ENCODE peak calls at places on chromosomes 3 and 15, in four cellular contexts. One of them, this sample, is unnamed.

GRCh38 chr15:83746231-83746630 is 92.3 kb downstream of the ADAMTSL3 start:
- DNase-seq in esophagus muscularis mucosa: no peak
- DNase-seq in astrocyte of the spinal cord: no peak
- DNase-seq in GM06990: no peak
- DNase-seq in this sample: no peak

GRCh38 chr3:186369217-186369616 is 7.2 kb upstream of the DGKG start:
- DNase-seq in astrocyte of the spinal cord: no peak
- DNase-seq in GM06990: no peak
- DNase-seq in esophagus muscularis mucosa: no peak
- DNase-seq in this sample: no peak

GRCh38 chr15:61118885-61119284 is 110.2 kb downstream of the RORA start:
- DNase-seq in GM06990: no peak
- DNase-seq in astrocyte of the spinal cord: no peak
- DNase-seq in esophagus muscularis mucosa: peak; percentile 79
- DNase-seq in this sample: no peak

GRCh38 chr3:107555359-107555758 is 32.6 kb downstream of the BBX start:
- DNase-seq in GM06990: no peak
- DNase-seq in esophagus muscularis mucosa: no peak
- DNase-seq in astrocyte of the spinal cord: no peak
- DNase-seq in this sample: no peak

GRCh38 chr3:133474251-133474801 is 74.5 kb downstream of the BFSP2 start:
- DNase-seq in GM06990: no peak
- DNase-seq in astrocyte of the spinal cord: peak; percentile 69
- DNase-seq in esophagus muscularis mucosa: no peak
- DNase-seq in this sample: no peak

GRCh38 chr3:177236704-177237103 is 39.4 kb upstream of the TBL1XR1 start:
- DNase-seq in esophagus muscularis mucosa: no peak
- DNase-seq in GM06990: no peak
- DNase-seq in astrocyte of the spinal cord: no peak
- DNase-seq in this sample: no peak

GRCh38 chr3:45321607-45322391 is 66.6 kb upstream of the LARS2 start:
- DNase-seq in esophagus muscularis mucosa: no peak
- DNase-seq in GM06990: no peak
- DNase-seq in astrocyte of the spinal cord: no peak
- DNase-seq in this sample: no peak

GRCh38 chr3:10047876-10048275 is 21.6 kb downstream of the FANCD2 start:
- DNase-seq in astrocyte of the spinal cord: no peak
- DNase-seq in GM06990: no peak
- DNase-seq in esophagus muscularis mucosa: no peak
- DNase-seq in this sample: no peak

GRCh38 chr3:125257563-125257962 is 45.0 kb upstream of the SLC12A8 start:
- DNase-seq in esophagus muscularis mucosa: no peak
- DNase-seq in astrocyte of the spinal cord: no peak
- DNase-seq in GM06990: no peak
- DNase-seq in this sample: no peak

GRCh38 chr3:66441124-66441523 is 59.7 kb downstream of the LRIG1 start:
- DNase-seq in GM06990: no peak
- DNase-seq in esophagus muscularis mucosa: no peak
- DNase-seq in astrocyte of the spinal cord: peak; percentile 67
- DNase-seq in this sample: peak; percentile 47

GRCh38 chr3:101675709-101676218 is 1.2 kb downstream of the ZBTB11 start:
- DNase-seq in astrocyte of the spinal cord: no peak
- DNase-seq in GM06990: no peak
- DNase-seq in esophagus muscularis mucosa: no peak
- DNase-seq in this sample: no peak

GRCh38 chr3:101676765-101677435 is at the start of gene ZBTB11:
- DNase-seq in esophagus muscularis mucosa: peak; percentile 100
- DNase-seq in astrocyte of the spinal cord: peak; percentile 100
- DNase-seq in GM06990: peak; percentile 97
- DNase-seq in this sample: peak; percentile 100

GRCh38 chr3:101677436-101678286 is 729 bp upstream of the ZBTB11 start:
- DNase-seq in GM06990: peak; percentile 43
- DNase-seq in astrocyte of the spinal cord: no peak
- DNase-seq in esophagus muscularis mucosa: no peak
- DNase-seq in this sample: no peak

GRCh38 chr3:101674518-101674917 is 2.4 kb downstream of the ZBTB11 start:
- DNase-seq in GM06990: no peak
- DNase-seq in esophagus muscularis mucosa: no peak
- DNase-seq in astrocyte of the spinal cord: no peak
- DNase-seq in this sample: no peak

DNA sequence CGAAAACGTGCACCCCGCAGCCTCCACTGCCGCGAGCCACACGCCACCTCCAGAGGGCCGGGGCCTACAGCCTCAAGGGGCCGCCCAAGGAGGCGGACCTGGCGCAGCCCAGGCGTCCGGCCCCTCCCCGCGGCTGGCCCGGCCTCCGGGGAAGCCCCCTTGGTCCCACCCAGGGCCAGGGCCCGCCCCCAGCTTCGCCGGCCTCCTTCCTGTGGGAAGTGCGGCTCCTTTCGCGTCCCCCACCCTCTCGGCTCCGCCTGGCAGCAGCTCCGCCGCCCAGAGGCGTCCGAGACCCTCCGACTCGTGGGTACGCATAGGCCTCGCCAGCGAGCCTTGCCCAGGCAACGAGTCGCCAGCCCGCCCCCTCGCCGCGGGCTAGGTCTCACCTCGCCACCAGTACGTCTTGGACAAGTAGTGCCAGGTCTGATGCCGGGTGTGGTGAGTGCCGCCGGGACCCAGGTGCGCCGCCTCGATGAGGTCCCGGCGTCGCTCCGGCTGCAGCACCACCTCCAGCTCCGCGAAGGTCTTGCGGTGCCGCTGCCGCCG is 640 bp downstream of the ZBTB11 start:
- DNase-seq in esophagus muscularis mucosa: peak; percentile 95
- DNase-seq in astrocyte of the spinal cord: peak; percentile 98
- DNase-seq in GM06990: peak; percentile 97
- DNase-seq in this sample: peak; percentile 91
- TF ChIP-seq CTCF in esophagus muscularis mucosa: peak; percentile 21
- TF ChIP-seq CTCF in astrocyte of the spinal cord: peak; percentile 2
- TF ChIP-seq CTCF in GM06990: no peak
- TF ChIP-seq CTCF in this sample: peak; percentile 37

DNA sequence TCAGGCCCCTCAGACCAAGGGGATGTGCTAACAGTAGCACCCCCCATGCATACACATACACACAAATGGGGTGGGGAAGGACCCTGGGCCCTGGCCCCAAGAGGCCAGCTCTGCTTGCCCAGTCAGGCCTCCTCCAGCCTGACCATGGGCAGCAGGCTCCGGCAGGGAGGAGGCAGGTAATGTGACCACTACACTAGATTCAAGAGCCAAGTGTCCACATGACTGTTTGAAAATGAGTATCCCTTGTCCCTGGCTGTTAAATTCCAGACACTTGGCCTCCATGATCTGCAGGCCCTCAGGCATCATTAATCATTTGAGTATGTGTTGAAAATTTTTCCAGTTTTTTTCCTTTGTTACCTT is 13.9 kb upstream of the GNAI2 start:
- DNase-seq in esophagus muscularis mucosa: no peak
- DNase-seq in GM06990: no peak
- DNase-seq in astrocyte of the spinal cord: no peak
- DNase-seq in this sample: no peak
- TF ChIP-seq CTCF in esophagus muscularis mucosa: no peak
- TF ChIP-seq CTCF in GM06990: no peak
- TF ChIP-seq CTCF in astrocyte of the spinal cord: no peak
- TF ChIP-seq CTCF in this sample: no peak

GRCh38 chr15:47945869-47946666 is 174.7 kb upstream of the SLC24A5 start:
- DNase-seq in GM06990: no peak
- DNase-seq in astrocyte of the spinal cord: no peak
- DNase-seq in esophagus muscularis mucosa: no peak
- DNase-seq in this sample: no peak

GRCh38 chr15:47950447-47950846 is 170.3 kb upstream of the SLC24A5 start:
- DNase-seq in astrocyte of the spinal cord: no peak
- DNase-seq in GM06990: no peak
- DNase-seq in esophagus muscularis mucosa: no peak
- DNase-seq in this sample: no peak

GRCh38 chr15:47949815-47950214 is 171.0 kb upstream of the SLC24A5 start:
- DNase-seq in esophagus muscularis mucosa: no peak
- DNase-seq in astrocyte of the spinal cord: no peak
- DNase-seq in GM06990: no peak
- DNase-seq in this sample: no peak

GRCh38 chr15:47944911-47945310 is 175.9 kb upstream of the SLC24A5 start:
- DNase-seq in astrocyte of the spinal cord: no peak
- DNase-seq in esophagus muscularis mucosa: no peak
- DNase-seq in GM06990: no peak
- DNase-seq in this sample: no peak
- TF ChIP-seq CTCF in astrocyte of the spinal cord: no peak
- TF ChIP-seq CTCF in esophagus muscularis mucosa: no peak
- TF ChIP-seq CTCF in GM06990: no peak
- TF ChIP-seq CTCF in this sample: no peak

DNA sequence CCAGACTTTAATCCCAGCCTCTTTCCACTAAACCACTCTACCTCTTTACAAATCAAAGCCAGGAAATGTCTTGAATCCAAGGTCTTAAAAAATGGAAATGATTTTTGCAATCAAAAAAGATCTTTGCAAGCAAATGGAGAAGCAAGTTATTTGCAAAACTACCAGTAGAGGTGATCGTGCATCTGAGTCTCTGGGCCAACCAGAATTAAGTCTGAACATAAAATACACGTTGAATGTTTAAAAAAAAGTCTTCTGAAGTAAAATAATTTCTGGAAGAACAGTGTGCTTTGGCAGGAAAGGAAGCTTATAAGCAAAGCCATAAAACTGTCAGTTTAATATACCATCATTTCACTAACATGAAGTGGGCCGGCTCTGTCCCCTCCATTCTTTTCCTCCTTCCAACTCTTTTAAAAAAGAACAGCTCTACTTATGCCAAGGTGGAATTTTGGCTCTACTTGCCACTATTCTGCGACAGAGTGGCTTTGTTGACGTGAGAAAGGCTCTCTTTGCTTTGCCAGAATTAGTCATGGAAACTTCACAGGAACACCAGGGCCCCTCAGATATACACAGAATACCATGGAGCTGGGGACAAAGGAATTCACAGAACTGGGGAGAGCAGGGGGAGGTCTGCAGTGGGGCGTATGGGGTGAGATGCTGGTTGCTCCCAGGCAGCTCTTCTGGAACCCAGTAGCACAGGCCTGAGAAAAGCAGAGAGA is 29.8 kb downstream of the FSTL1 start:
- DNase-seq in astrocyte of the spinal cord: peak; percentile 70
- DNase-seq in esophagus muscularis mucosa: no peak
- DNase-seq in GM06990: no peak
- DNase-seq in this sample: peak; percentile 59
- TF ChIP-seq CTCF in astrocyte of the spinal cord: peak; percentile 7
- TF ChIP-seq CTCF in esophagus muscularis mucosa: peak; percentile 64
- TF ChIP-seq CTCF in GM06990: no peak
- TF ChIP-seq CTCF in this sample: peak; percentile 47

GRCh38 chr15:70265466-70265978 is 167.8 kb upstream of the TLE3 start:
- DNase-seq in astrocyte of the spinal cord: no peak
- DNase-seq in esophagus muscularis mucosa: no peak
- DNase-seq in GM06990: no peak
- DNase-seq in this sample: no peak
- TF ChIP-seq CTCF in astrocyte of the spinal cord: peak; percentile 21
- TF ChIP-seq CTCF in esophagus muscularis mucosa: peak; percentile 31
- TF ChIP-seq CTCF in GM06990: peak; percentile 17
- TF ChIP-seq CTCF in this sample: peak; percentile 56

This sample was measured in HFFc6.